ENCODE peak calls at places on chromosomes 3 and 15, in nine cellular contexts. T, Z, R, I, B, L, H, J and S are unnamed samples.

GRCh38 chr15:82064824-82065223 is 19.0 kb upstream of the MEX3B start:
- ATAC-seq in L (peak; percentile 38), J (no peak), B (no peak), Z (no peak), T (no peak), I (no peak), H (no peak), R (no peak), S (no peak)

GRCh38 chr3:122458992-122459391 is 43.1 kb upstream of the WDR5B start:
- ATAC-seq in T (no peak), B (no peak), R (peak; percentile 30), I (no peak), Z (peak; percentile 33), J (no peak), L (peak; percentile 84), H (no peak), S (peak; percentile 50)

GRCh38 chr3:157543491-157544035 is 40.3 kb upstream of the VEPH1 start:
- ATAC-seq in I (no peak), B (no peak), H (no peak), R (no peak), J (no peak), L (no peak), T (no peak), Z (no peak), S (no peak)

GRCh38 chr15:67917037-67917436 is 77.2 kb upstream of the RNU6-1 start:
- ATAC-seq in Z (peak; percentile 73), H (no peak), I (no peak), R (no peak), B (no peak), J (no peak), T (peak; percentile 70), L (peak; percentile 18), S (peak; percentile 51)

GRCh38 chr3:63494646-63495045 is 157.8 kb upstream of the SNTN start:
- ATAC-seq in J (no peak), H (no peak), I (no peak), Z (no peak), L (no peak), R (no peak), T (no peak), B (no peak), S (no peak)

GRCh38 chr3:183298708-183299153 is 45.7 kb downstream of the B3GNT5 start:
- ATAC-seq in H (no peak), T (peak; percentile 41), J (peak; percentile 71), L (peak; percentile 61), B (peak; percentile 75), I (peak; percentile 52), Z (peak; percentile 66), R (no peak), S (peak; percentile 76)

GRCh38 chr3:30873667-30874066 is 20.8 kb downstream of the GADL1 start:
- ATAC-seq in T (no peak), J (no peak), R (no peak), L (no peak), Z (no peak), I (no peak), B (no peak), H (no peak), S (no peak)

GRCh38 chr15:72826611-72827010 is 43.1 kb upstream of the ADPGK start:
- ATAC-seq in L (no peak), T (no peak), J (no peak), I (peak; percentile 13), H (no peak), R (no peak), B (no peak), Z (peak; percentile 13), S (no peak)

GRCh38 chr3:184346480-184346879 is 9.1 kb downstream of the FAM131A start:
- ATAC-seq in R (no peak), T (no peak), B (no peak), L (no peak), H (no peak), I (no peak), J (no peak), Z (no peak), S (no peak)

GRCh38 chr15:89496155-89497098 is at the start of gene RHCG:
- ATAC-seq in Z (no peak), J (peak; percentile 78), I (no peak), L (peak; percentile 78), R (peak; percentile 78), T (no peak), H (peak; percentile 93), B (peak; percentile 88), S (peak; percentile 14)

GRCh38 chr3:10437272-10437994 is 68.0 kb downstream of the ATP2B2 start:
- ATAC-seq in H (no peak), L (no peak), I (no peak), J (no peak), T (no peak), R (peak; percentile 72), Z (no peak), B (no peak), S (no peak)

GRCh38 chr3:111359261-111360030 is 182.6 kb upstream of the CD96 start:
- ATAC-seq in I (no peak), H (no peak), L (no peak), R (no peak), J (no peak), T (no peak), Z (no peak), B (no peak), S (no peak)

GRCh38 chr3:14771593-14772497 is 46.9 kb upstream of the FGD5 start:
- ATAC-seq in I (no peak), B (peak; percentile 49), R (no peak), H (no peak), Z (no peak), L (no peak), J (no peak), T (no peak), S (no peak)

GRCh38 chr3:129160891-129161859 is at the start of gene ISY1:
- ATAC-seq in R (peak; percentile 87), T (peak; percentile 90), I (peak; percentile 94), B (peak; percentile 84), H (peak; percentile 82), Z (peak; percentile 82), J (peak; percentile 95), L (peak; percentile 87), S (peak; percentile 93)
- TF ChIP-seq POLR2A in R (peak; percentile 94), T (no peak), I (no peak), B (peak; percentile 93), H (peak; percentile 94), Z (peak; percentile 87), J (peak; percentile 94), L (peak; percentile 36), S (peak; percentile 81)

DNA sequence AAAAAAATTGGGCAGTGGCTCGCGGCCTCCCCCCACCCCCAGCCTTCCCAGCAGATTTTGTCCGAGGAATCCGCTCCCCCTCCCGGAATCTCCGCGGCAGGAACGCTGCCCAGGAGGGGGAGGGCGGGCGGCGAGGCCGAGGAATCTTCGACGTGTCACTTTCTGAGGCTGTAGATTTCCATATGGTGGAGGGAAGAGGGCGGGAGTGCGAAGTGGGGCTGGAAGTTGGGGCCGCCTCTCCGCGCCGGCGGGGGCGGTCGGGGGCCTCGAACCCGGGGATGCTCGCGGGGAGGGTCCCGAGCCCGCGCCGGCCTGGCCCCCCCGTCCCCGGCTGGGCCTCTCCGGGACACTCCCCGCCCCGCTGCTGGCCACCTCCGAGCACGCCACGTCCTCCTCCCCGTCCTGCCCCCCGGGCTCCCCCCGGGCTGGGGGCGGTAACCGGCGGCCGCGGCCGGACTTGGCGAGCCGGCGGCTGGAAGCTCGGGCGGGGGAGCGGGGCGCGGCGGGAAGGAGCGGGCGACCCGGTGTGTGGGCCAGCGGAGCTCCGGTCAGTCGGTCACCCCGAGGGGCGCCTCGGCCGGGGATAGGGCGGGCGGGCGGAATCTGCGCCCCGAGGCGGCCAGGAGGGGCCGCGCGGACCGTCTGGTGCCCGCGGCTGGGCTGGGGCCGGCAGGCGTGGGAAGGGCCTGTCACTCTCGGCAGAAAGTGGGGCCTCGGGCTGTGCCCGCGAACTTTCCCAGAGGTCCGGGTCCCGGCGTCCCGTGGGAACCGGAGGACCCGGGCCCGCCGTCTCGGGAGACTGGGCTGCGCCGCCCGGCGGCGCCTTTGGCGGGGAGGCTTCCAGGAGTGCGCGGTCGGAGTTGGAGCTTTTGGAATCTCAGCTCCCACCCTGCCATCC is 949 bp downstream of the FNDC3B start:
- ATAC-seq in J (peak; percentile 87), L (peak; percentile 73), H (peak; percentile 65), R (peak; percentile 53), I (peak; percentile 89), Z (peak; percentile 70), B (peak; percentile 78), T (peak; percentile 78), S (peak; percentile 89)
- TF ChIP-seq POLR2A in J (peak; percentile 38), L (no peak), H (peak; percentile 39), R (peak; percentile 49), I (no peak), Z (peak; percentile 93), B (no peak), T (peak; percentile 27), S (peak; percentile 64)

GRCh38 chr3:190321789-190322603 is at the start of gene CLDN1:
- ATAC-seq in L (peak; percentile 95), J (peak; percentile 87), Z (peak; percentile 92), R (peak; percentile 83), H (peak; percentile 94), T (peak; percentile 72), B (peak; percentile 79), I (peak; percentile 91), S (peak; percentile 90)
- TF ChIP-seq POLR2A in L (peak; percentile 55), J (peak; percentile 93), Z (no peak), R (no peak), H (peak; percentile 84), T (no peak), B (no peak), I (peak; percentile 24), S (no peak)

DNA sequence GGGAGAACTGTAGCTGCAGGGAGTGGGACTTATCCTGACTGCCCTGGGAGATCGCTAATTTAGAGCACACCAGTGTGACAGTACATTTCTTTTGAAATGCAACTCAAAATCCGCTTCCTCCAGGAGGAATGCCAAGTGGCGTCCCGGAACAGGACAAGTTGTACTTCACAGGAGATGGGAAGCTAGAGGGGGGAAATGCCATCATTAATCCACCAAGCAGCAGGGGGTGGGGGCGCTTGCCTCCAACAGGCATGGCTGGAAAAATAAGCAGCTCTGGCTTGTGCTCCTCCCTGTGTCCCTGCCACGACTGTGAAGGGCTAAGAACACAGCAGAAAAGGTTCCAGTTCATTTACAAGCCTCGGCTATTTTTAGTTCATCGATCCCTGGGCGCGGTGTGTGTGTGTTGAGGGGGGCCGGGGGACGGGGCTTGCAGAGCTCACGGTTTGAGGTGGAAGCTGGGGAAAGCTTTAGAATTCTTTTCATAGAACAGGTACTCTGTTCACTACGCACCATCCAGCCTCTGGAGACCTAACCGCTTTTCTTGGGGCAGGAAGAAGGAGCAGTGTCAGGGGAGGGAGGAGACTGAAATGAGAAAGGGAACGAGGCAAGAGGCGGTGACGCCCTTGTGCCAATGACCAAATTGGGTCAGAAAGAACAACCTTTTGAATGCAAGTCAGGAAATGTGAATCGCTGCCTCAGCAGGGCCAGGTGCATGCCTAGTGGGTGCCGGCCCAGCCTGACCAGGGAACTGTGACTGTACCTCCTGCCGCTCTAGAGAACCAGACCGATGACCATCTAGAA is 51.8 kb upstream of the DGKG start:
- ATAC-seq in H (peak; percentile 71), L (peak; percentile 40), I (peak; percentile 24), R (peak; percentile 89), B (no peak), Z (peak; percentile 78), T (peak; percentile 80), J (peak; percentile 82), S (peak; percentile 84)
- TF ChIP-seq POLR2A in H (no peak), L (no peak), I (no peak), R (no peak), B (no peak), Z (no peak), T (no peak), J (peak; percentile 60), S (peak; percentile 19)

GRCh38 chr3:59263152-59263551 is 213.3 kb upstream of the CFAP20DC start:
- ATAC-seq in H (no peak), L (no peak), Z (no peak), B (no peak), J (no peak), I (no peak), T (no peak), R (no peak), S (no peak)
- TF ChIP-seq POLR2A in H (no peak), L (no peak), Z (no peak), B (no peak), J (no peak), I (no peak), T (no peak), R (no peak), S (no peak)

GRCh38 chr3:152376351-152377183 is 107.8 kb downstream of the MBNL1 start:
- ATAC-seq in L (peak; percentile 73), T (peak; percentile 43), Z (no peak), H (no peak), J (no peak), R (peak; percentile 83), B (peak; percentile 65), I (peak; percentile 65), S (peak; percentile 24)
- TF ChIP-seq POLR2A in L (no peak), T (no peak), Z (no peak), H (no peak), J (no peak), R (peak; percentile 53), B (no peak), I (no peak), S (no peak)